ENCODE peak calls at places on chromosomes 16 and 17, in seven cellular contexts. X is HT-29; N is iPS DF 6.9; W is activated T-cell treated with anti-CD3 and anti-CD28 coated beads, Interleukin-2, amount 50 U/mL, for 4 hours; M is tibial nerve; A is WTC11; Z is anterior cingulate cortex. L is an unnamed sample.

GRCh38 chr17:21280081-21280518 is 4.4 kb upstream of the MAP2K3 start:
- DNase-seq in X (peak; percentile 82), N (peak; percentile 50), W (peak; percentile 92), M (peak; percentile 77), A (peak; percentile 94), Z (peak; percentile 69), L (peak; percentile 93)

GRCh38 chr17:57143341-57143740 is 58.3 kb downstream of the AKAP1 start:
- DNase-seq in X (no peak), N (no peak), W (no peak), M (no peak), A (no peak), Z (no peak), L (no peak)

GRCh38 chr17:35752471-35752870 is 568 bp downstream of the GAS2L2 start:
- DNase-seq in X (peak; percentile 79), N (no peak), W (no peak), M (no peak), A (no peak), Z (no peak), L (no peak)

GRCh38 chr17:39740357-39741111 is 2.8 kb downstream of the GRB7 start:
- DNase-seq in X (peak; percentile 77), N (no peak), W (no peak), M (no peak), A (peak; percentile 78), Z (no peak), L (no peak)

GRCh38 chr17:80817321-80817845 is 174.3 kb upstream of the CHMP6 start:
- DNase-seq in X (no peak), N (no peak), W (no peak), M (no peak), A (no peak), Z (no peak), L (no peak)

GRCh38 chr17:11031787-11032186 is 193.9 kb upstream of the PIRT start:
- DNase-seq in X (no peak), N (peak; percentile 55), W (no peak), M (no peak), A (peak; percentile 30), Z (no peak), L (no peak)

GRCh38 chr17:9109933-9110332 is 88.6 kb downstream of the NTN1 start:
- DNase-seq in X (no peak), N (peak; percentile 13), W (no peak), M (no peak), A (no peak), Z (no peak), L (no peak)

GRCh38 chr17:60249517-60249826 is 99.7 kb downstream of the CA4 start:
- DNase-seq in X (no peak), N (no peak), W (no peak), M (no peak), A (no peak), Z (no peak), L (no peak)

GRCh38 chr16:19520861-19521331 is 1.0 kb downstream of the GDE1 start:
- DNase-seq in X (peak; percentile 66), N (no peak), W (no peak), M (no peak), A (no peak), Z (no peak), L (no peak)

GRCh38 chr17:48997103-48997826 is at the start of gene IGF2BP1:
- DNase-seq in X (no peak), N (no peak), W (no peak), M (no peak), A (peak; percentile 77), Z (no peak), L (peak; percentile 28)

GRCh38 chr17:60173304-60173807 is 23.6 kb downstream of the CA4 start:
- DNase-seq in X (no peak), N (no peak), W (no peak), M (no peak), A (no peak), Z (no peak), L (no peak)